ENCODE peak calls at places on chromosome 7, in five cellular contexts. H is thoracic aorta, B is heart left ventricle, F is lower lobe of right lung, L is OCI-LY7. R is an unnamed sample.
A peak's percentile ranks its signal among the peaks of the same experiment; 100 is the strongest.

GRCh38 chr7:18570890-18571478 is 75.4 kb downstream of the HDAC9 start:
- DNase-seq in L (peak; percentile 39), H (no peak), F (no peak), B (no peak), R (no peak)

GRCh38 chr7:102463841-102464576 is 654 bp downstream of the ALKBH4 start:
- DNase-seq in L (no peak), F (no peak), H (no peak), B (peak; percentile 58), R (no peak)

GRCh38 chr7:28623105-28623730 is 210.9 kb downstream of the CREB5 start:
- DNase-seq in B (no peak), L (no peak), F (no peak), H (no peak), R (no peak)

GRCh38 chr7:121137580-121137979 is 149.1 kb downstream of the CPED1 start:
- DNase-seq in L (no peak), H (no peak), B (no peak), F (no peak), R (no peak)

GRCh38 chr7:45595809-45596664 is 21.9 kb downstream of the ADCY1 start:
- DNase-seq in L (no peak), H (no peak), B (no peak), F (no peak), R (no peak)

GRCh38 chr7:98163704-98164478 is 47.3 kb upstream of the BHLHA15 start:
- DNase-seq in L (no peak), B (peak; percentile 47), F (no peak), H (no peak), R (no peak)

GRCh38 chr7:1562126-1562525 is 6.1 kb upstream of the TMEM184A start:
- DNase-seq in H (no peak), F (no peak), L (no peak), B (peak; percentile 27), R (no peak)

GRCh38 chr7:114574384-114574783 is 159.8 kb downstream of the FOXP2 start:
- DNase-seq in L (no peak), H (no peak), B (no peak), F (no peak), R (no peak)

GRCh38 chr7:83663131-83663530 is 14.2 kb upstream of the SEMA3E start:
- DNase-seq in F (no peak), H (no peak), B (no peak), L (no peak), R (no peak)

GRCh38 chr7:129169171-129169643 is 19.2 kb upstream of the SMO start:
- DNase-seq in F (no peak), B (peak; percentile 82), H (no peak), L (no peak), R (no peak)

GRCh38 chr7:80392229-80393169 is 119.4 kb downstream of the GNAT3 start:
- DNase-seq in F (no peak), L (no peak), H (no peak), B (no peak), R (no peak)

GRCh38 chr7:129947701-129948100 is 5.1 kb downstream of the UBE2H start:
- DNase-seq in B (no peak), H (no peak), F (no peak), L (no peak), R (no peak)

GRCh38 chr7:151299940-151300665 is 41.5 kb upstream of the NUB1 start:
- DNase-seq in H (no peak), F (no peak), B (no peak), L (no peak), R (no peak)

GRCh38 chr7:85749715-85750453 is 563.0 kb upstream of the SEMA3D start:
- DNase-seq in H (no peak), F (no peak), B (no peak), L (peak; percentile 1), R (no peak)

GRCh38 chr7:157684157-157684595 is 347.4 kb downstream of the DNAJB6 start:
- DNase-seq in B (no peak), L (no peak), F (no peak), H (no peak), R (no peak)

GRCh38 chr7:101362334-101363195 is at the start of gene COL26A1:
- DNase-seq in F (peak; percentile 52), L (no peak), H (no peak), B (peak; percentile 76), R (peak; percentile 5)

DNA sequence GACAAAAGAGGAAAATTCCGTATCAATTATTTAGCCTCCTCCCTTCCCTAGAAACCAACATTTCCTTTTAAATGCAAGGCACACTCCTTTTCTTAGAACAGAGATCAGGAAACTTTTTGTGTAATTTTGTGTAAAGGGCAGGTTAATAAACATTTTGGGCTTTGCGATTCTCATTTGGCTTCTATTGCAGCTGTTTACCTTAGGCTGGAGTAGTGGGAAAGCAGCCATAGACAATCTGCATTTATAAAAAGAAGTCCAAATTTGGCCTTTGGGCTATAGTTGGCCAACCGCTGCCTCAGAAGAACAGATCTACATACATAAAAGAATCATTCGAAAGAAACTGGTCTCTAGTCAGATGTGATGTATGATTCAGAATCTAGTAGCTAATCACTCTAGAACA is 35.3 kb downstream of the NAMPT start:
- DNase-seq in H (no peak), F (no peak), L (no peak), B (no peak), R (no peak)
- H3K27ac ChIP-seq in H (no peak overlapping the region), F (no peak overlapping the region), L (no peak overlapping the region), B (no peak overlapping the region), R (no peak overlapping the region)

GRCh38 chr7:47333959-47334358 is 248.0 kb downstream of the TNS3 start:
- DNase-seq in F (no peak), B (no peak), H (no peak), L (no peak), R (no peak)

GRCh38 chr7:47336178-47337020 is 245.5 kb downstream of the TNS3 start:
- DNase-seq in L (no peak), F (no peak), H (peak; percentile 66), B (no peak), R (no peak)

GRCh38 chr7:47337021-47337492 is 244.9 kb downstream of the TNS3 start:
- DNase-seq in B (no peak), L (no peak), H (no peak), F (no peak), R (no peak)

GRCh38 chr7:47335071-47335470 is 246.8 kb downstream of the TNS3 start:
- DNase-seq in B (no peak), F (no peak), H (no peak), L (no peak), R (no peak)

DNA sequence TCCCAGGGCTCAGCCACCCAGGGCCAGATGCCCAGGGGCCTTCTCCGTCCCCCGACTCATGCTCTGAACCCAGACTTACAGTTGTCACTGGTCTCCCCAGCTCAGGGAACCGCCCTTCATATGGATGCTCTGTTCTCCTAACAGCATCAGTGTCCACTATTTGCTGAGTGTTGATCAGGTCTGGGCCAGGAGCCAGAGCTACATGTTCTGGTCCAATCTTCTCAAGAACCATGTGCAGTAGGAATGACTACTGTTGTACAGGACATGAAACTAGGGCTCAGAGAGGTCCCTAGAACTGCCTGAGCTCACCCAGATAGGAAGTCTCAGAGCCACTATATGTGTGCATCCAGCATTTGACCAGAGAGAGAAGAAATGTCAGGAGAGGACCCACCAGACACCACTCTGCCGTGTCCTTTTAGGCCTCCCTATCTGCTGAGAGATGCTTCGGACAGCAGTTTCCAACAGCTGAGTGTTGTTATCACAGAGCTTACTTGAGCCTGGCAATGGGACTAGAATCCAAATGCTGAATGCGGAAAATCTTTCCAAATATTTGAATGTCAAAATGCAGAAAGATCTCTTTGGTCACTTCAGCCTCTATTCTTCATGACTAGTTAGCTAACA is 246.2 kb downstream of the TNS3 start:
- DNase-seq in H (no peak), L (no peak), F (no peak), B (no peak), R (no peak)
- H3K27ac ChIP-seq in H (peak overlapping the region; percentile 71), L (no peak overlapping the region), F (no peak overlapping the region), B (peak overlapping the region; percentile 62), R (no peak overlapping the region)

GRCh38 chr7:69598487-69599148 is 343 bp downstream of the AUTS2 start:
- DNase-seq in L (peak; percentile 65), H (no peak), F (no peak), B (peak; percentile 56), R (no peak)
- H3K27ac ChIP-seq in L (peak overlapping the region; percentile 58), H (no peak overlapping the region), F (peak overlapping the region; percentile 36), B (peak overlapping the region; percentile 68), R (no peak overlapping the region)

GRCh38 chr7:48525726-48526374 is 354.6 kb downstream of the ABCA13 start:
- DNase-seq in F (no peak), L (no peak), H (no peak), B (no peak), R (no peak)

GRCh38 chr7:48528689-48529088 is 357.4 kb downstream of the ABCA13 start:
- DNase-seq in H (no peak), B (no peak), L (peak; percentile 3), F (no peak), R (no peak)

GRCh38 chr7:48522692-48523091 is 351.4 kb downstream of the ABCA13 start:
- DNase-seq in F (no peak), H (no peak), B (no peak), L (no peak), R (no peak)

DNA sequence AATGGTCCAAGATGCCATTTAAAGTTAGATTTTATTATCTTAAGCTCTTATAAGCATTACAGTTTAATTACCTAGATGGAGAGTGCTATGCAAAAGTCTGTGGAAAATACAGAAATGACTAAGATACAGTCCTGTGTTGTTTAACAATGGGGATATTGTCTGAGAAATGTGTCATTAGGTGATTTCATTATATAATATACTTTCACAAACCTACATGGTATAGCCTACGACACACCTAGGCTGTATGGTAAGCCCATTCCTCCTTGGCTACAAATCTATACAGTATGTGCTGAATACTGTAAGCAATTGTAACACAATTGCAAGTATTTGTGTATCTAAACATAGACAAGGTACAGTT is 355.1 kb downstream of the ABCA13 start:
- DNase-seq in B (no peak), H (no peak), F (no peak), L (no peak), R (no peak)
- H3K27ac ChIP-seq in B (no peak overlapping the region), H (no peak overlapping the region), F (no peak overlapping the region), L (no peak overlapping the region), R (no peak overlapping the region)

GRCh38 chr7:122198581-122198980 is 54.5 kb upstream of the AASS start:
- DNase-seq in L (no peak), F (no peak), H (no peak), B (no peak), R (no peak)
- H3K27ac ChIP-seq in L (no peak overlapping the region), F (no peak overlapping the region), H (no peak overlapping the region), B (no peak overlapping the region), R (no peak overlapping the region)

DNA sequence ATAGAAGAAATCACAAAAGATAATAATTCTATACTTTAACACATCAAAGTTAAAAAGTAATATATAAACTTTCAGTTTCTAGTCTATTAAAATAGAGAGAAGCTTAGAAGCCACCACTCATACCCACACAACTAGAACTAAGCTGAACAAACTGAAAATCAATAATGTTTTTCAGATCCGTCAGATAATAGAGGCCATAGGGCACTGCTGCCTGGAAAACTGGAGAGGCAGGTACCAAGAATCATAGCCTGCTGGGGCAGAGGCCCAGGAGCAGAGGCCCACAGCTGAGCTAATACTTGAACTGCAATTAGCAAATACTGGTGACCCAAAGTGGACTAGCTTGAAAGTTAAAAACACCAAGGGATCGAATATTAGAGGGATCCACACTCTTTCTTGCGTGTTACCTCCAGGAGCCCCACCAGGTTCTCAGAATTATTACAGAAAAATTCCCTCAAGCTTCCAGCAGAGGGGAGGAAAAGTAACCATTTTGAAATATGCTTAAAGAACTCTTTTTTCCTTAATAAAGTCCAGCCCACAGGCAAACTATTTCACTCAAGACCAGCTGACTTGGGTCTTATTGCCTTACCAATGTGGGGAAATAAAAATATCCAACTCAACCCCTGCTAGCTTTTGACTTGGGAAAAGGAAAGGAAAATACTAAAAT is 774.1 kb upstream of the IGFBP3 start:
- DNase-seq in H (no peak), F (no peak), B (no peak), L (no peak), R (no peak)
- H3K27ac ChIP-seq in H (no peak overlapping the region), F (no peak overlapping the region), B (no peak overlapping the region), L (no peak overlapping the region), R (no peak overlapping the region)